ENCODE peak calls at places on chromosomes 4 and X, in six cellular contexts. Q, A, S, I, F and G are unnamed samples.

GRCh38 chr4:36224969-36225903 is 19.1 kb downstream of the ARAP2 start:
- DNase-seq in A (no peak), I (no peak), S (no peak), F (no peak), Q (no peak), G (no peak)

GRCh38 chrX:2533424-2533823 is 32.6 kb upstream of the DHRSX start:
- DNase-seq in I (no peak), Q (no peak), S (no peak), A (no peak), F (no peak), G (peak; percentile 66)

GRCh38 chr4:150164956-150165355 is 86.7 kb downstream of the DCLK2 start:
- DNase-seq in F (no peak), I (no peak), A (no peak), Q (no peak), S (no peak), G (no peak)

GRCh38 chr4:113316879-113317278 is 267.4 kb downstream of the ANK2 start:
- DNase-seq in I (no peak), A (no peak), Q (no peak), F (no peak), S (no peak), G (no peak)

GRCh38 chr4:145935253-145936141 is 3.1 kb downstream of the ZNF827 start:
- DNase-seq in F (no peak), I (peak; percentile 52), A (peak; percentile 54), Q (peak; percentile 60), S (no peak), G (peak; percentile 58)

GRCh38 chr4:41146716-41147506 is 67.4 kb downstream of the APBB2 start:
- DNase-seq in I (no peak), A (no peak), F (no peak), S (peak; percentile 54), Q (peak; percentile 56), G (no peak)

GRCh38 chr4:119246177-119246576 is 33.7 kb downstream of the USP53 start:
- DNase-seq in Q (peak; percentile 52), A (no peak), F (no peak), I (no peak), S (no peak), G (no peak)

GRCh38 chr4:139017861-139018260 is 2.3 kb downstream of the NOCT start:
- DNase-seq in Q (no peak), F (no peak), S (no peak), A (no peak), I (no peak), G (no peak)

GRCh38 chrX:40085086-40085551 is 12.6 kb downstream of the BCOR start:
- DNase-seq in F (no peak), I (no peak), A (no peak), S (peak; percentile 86), Q (no peak), G (no peak)

GRCh38 chr4:1216869-1217294 is 32.0 kb downstream of the CTBP1 start:
- DNase-seq in S (no peak), A (no peak), F (no peak), I (peak; percentile 63), Q (no peak), G (no peak)

GRCh38 chr4:82758701-82759685 is 39.6 kb downstream of the SCD5 start:
- DNase-seq in S (no peak), A (no peak), I (no peak), F (no peak), Q (no peak), G (no peak)

GRCh38 chr4:53453385-53453784 is 75.9 kb downstream of the FIP1L1 start:
- DNase-seq in I (no peak), S (peak; percentile 15), F (no peak), Q (no peak), A (no peak), G (no peak)

GRCh38 chr4:15996773-15997172 is 33.8 kb upstream of the FGFBP2 start:
- DNase-seq in A (no peak), I (no peak), F (no peak), S (peak; percentile 13), Q (no peak), G (no peak)

GRCh38 chrX:3268804-3269203 is 77.6 kb downstream of the MXRA5 start:
- DNase-seq in A (no peak), F (no peak), S (peak; percentile 71), Q (no peak), I (no peak), G (no peak)

GRCh38 chr4:73817341-73817740 is 19.1 kb upstream of the CXCL6 start:
- DNase-seq in Q (no peak), I (no peak), A (no peak), S (no peak), F (no peak), G (no peak)

GRCh38 chr4:78534286-78534955 is 17.1 kb upstream of the ANXA3 start:
- DNase-seq in S (peak; percentile 28), I (no peak), F (no peak), Q (no peak), A (no peak), G (no peak)

DNA sequence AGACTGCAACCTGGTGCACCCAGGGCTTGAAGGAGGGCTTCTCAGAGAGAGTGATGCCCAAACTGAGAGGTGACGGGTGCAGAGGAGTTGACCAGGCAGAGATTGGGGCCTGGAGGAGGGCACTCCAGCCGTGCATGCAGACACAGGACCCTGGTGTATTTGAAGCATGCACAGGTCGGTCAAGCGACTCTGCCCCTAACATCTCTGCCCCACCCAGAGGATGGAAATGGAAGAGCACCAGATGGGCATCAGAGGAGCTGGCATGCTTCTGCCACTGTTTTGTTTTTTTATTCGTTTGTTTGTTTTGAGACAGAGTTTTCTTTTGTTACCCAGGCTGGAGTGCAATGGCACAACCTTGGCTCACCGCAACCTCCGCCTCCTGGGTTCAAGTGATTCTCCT is 320.9 kb downstream of the EVC2 start:
- DNase-seq in Q (no peak), S (no peak), I (no peak), A (no peak), F (no peak), G (no peak)
- TF ChIP-seq CTCF in Q (no peak), S (no peak), I (no peak), A (no peak), F (no peak), G (peak; percentile 37)

GRCh38 chr4:110612631-110613269 is 10.1 kb downstream of the PITX2 start:
- DNase-seq in I (no peak), Q (no peak), F (no peak), A (no peak), S (no peak), G (no peak)

GRCh38 chr4:110610620-110610939 is 12.3 kb downstream of the PITX2 start:
- DNase-seq in S (no peak), A (no peak), Q (no peak), F (no peak), I (no peak), G (no peak)

GRCh38 chr4:110610940-110611785 is 11.7 kb downstream of the PITX2 start:
- DNase-seq in A (no peak), F (no peak), Q (no peak), I (peak; percentile 78), S (no peak), G (no peak)

GRCh38 chr4:110611968-110612447 is 10.9 kb downstream of the PITX2 start:
- DNase-seq in S (no peak), I (no peak), Q (no peak), F (no peak), A (no peak), G (no peak)

GRCh38 chr4:110609044-110609750 is 13.7 kb downstream of the PITX2 start:
- DNase-seq in F (no peak), I (no peak), A (no peak), Q (no peak), S (no peak), G (no peak)
- H3K27me3 ChIP-seq in F (peaks cover 65% of the 10 kb centered on the region), I (peaks cover 70% of the 10 kb centered on the region), A (peaks cover 71% of the 10 kb centered on the region), Q (peaks cover 6% of the 10 kb centered on the region), S (peaks cover 46% of the 10 kb centered on the region), G (peaks cover 69% of the 10 kb centered on the region)

DNA sequence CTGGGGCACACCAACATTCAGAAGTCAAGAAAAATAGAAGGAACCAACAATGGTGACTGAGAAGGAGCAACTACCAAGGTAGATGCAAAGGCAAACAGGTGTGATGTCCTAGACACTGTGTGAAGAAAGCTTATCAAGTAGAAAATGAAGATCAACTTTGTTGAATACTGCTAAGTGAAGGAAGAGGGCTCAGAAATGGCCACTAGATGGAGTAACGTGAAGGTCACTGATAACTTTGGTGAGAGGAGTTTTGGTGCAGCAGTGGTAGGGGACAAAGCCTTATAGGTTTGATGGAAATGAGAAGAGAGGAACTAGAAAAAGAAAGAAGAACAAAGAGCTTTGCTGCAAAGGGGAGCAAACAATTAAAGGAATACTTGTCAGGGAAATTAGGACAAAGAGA is 23.5 kb downstream of the OTC start:
- DNase-seq in Q (no peak), S (no peak), F (no peak), A (no peak), I (no peak), G (peak; percentile 11)
- TF ChIP-seq CTCF in Q (peak; percentile 21), S (peak; percentile 30), F (peak; percentile 32), A (peak; percentile 26), I (peak; percentile 30), G (peak; percentile 59)

DNA sequence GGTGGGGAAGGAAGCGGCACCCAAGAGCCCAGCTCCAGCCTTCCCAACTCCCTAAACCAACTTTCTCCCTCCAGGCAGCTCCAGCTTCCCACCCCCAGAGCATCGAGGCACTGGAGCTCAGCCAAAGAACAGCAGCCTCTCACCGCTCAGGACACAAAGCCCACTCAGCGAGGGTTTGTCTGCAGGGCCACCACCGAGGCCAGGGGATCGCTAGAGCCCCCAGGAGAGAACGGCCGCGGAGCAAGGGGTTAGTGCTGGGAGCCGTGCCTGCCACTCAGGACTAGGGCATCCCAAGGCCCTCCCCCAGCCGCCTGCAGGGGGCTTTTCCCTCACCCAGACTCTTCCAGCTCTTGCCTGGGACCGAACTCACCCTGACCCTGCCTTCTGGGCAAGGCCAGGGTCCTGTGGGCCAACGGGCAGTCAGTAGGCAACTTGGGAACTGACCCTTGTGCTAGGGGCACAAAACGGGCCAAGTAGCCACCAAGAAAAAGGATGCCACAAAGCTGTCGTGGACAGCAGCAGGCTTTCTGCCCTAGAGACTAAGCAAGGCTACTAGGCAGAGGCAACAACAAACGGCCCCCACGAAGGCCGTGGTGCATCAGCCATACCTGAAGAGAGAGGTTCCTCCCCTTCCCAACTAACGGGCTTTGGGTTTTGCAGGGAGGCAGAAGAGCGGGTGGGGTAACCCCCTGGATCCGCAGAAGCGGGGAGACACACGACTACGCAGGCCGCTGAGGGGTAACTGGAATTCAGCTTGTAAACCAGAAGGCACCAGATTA is 2.3 kb downstream of the HCFC1 start:
- DNase-seq in F (no peak), Q (no peak), A (peak; percentile 32), S (no peak), I (no peak), G (peak; percentile 49)
- H3K27me3 ChIP-seq in F (no peaks in the 10 kb centered on the region), Q (no peaks in the 10 kb centered on the region), A (no peaks in the 10 kb centered on the region), S (no peaks in the 10 kb centered on the region), I (no peaks in the 10 kb centered on the region), G (peaks cover 16% of the 10 kb centered on the region)

GRCh38 chr4:40046311-40046980 is 10.2 kb upstream of the N4BP2 start:
- DNase-seq in S (peak; percentile 64), Q (no peak), F (no peak), A (peak; percentile 46), I (peak; percentile 50), G (no peak)
- TF ChIP-seq CTCF in S (no peak), Q (no peak), F (no peak), A (no peak), I (no peak), G (no peak)